ENCODE peak calls at places on chromosomes 5 and 9, in eight cellular contexts. A, H, Y, G, R, D, K and J are unnamed samples.

GRCh38 chr9:19517202-19517942 is 108.6 kb downstream of the ACER2 start:
- DNase-seq in D (peak; percentile 63), Y (no peak), G (no peak), K (peak; percentile 31), A (no peak), R (peak; percentile 70), H (no peak), J (no peak)

GRCh38 chr9:92547356-92547755 is 11.6 kb upstream of the ECM2 start:
- DNase-seq in R (no peak), G (no peak), Y (no peak), H (no peak), A (no peak), D (no peak), K (no peak), J (no peak)

GRCh38 chr5:166845044-166845443 is 1446.4 kb upstream of the WWC1 start:
- DNase-seq in R (peak; percentile 33), K (peak; percentile 24), D (no peak), A (no peak), H (no peak), Y (no peak), G (no peak), J (no peak)

GRCh38 chr5:180098991-180099732 is 27.6 kb upstream of the RNF130 start:
- DNase-seq in K (no peak), A (no peak), R (no peak), Y (peak; percentile 62), G (no peak), H (no peak), D (no peak), J (no peak)

GRCh38 chr9:69085523-69086283 is 50.2 kb downstream of the FXN start:
- DNase-seq in K (peak; percentile 63), R (peak; percentile 29), G (no peak), Y (no peak), A (peak; percentile 68), H (no peak), D (no peak), J (no peak)

GRCh38 chr5:137914758-137915157 is 25.5 kb downstream of the PKD2L2 start:
- DNase-seq in D (no peak), K (no peak), R (no peak), Y (no peak), A (no peak), H (no peak), G (no peak), J (no peak)

GRCh38 chr9:38423273-38423938 is 848 bp downstream of the IGFBPL1 start:
- DNase-seq in D (no peak), Y (no peak), R (peak; percentile 53), K (no peak), H (no peak), G (no peak), A (no peak), J (no peak)

GRCh38 chr5:32392039-32392438 is 52.5 kb downstream of the ZFR start:
- DNase-seq in K (no peak), H (no peak), A (no peak), G (no peak), R (no peak), D (no peak), Y (no peak), J (no peak)

GRCh38 chr5:13115476-13115875 is 829.0 kb downstream of the DNAH5 start:
- DNase-seq in K (no peak), A (no peak), D (no peak), R (no peak), Y (no peak), G (no peak), H (no peak), J (no peak)

GRCh38 chr5:14086261-14086660 is 56.9 kb upstream of the TRIO start:
- DNase-seq in Y (no peak), H (no peak), R (no peak), D (peak; percentile 17), K (no peak), G (no peak), A (no peak), J (no peak)